ENCODE peak calls at places on chromosomes 12 and 14, in ten cellular contexts. Z, R, P, Q, I, G, L, D, J and M are unnamed samples.

GRCh38 chr14:73833530-73834257 is 17.9 kb upstream of the PTGR2 start:
- DNase-seq in Z (peak), R (no peak), P (no peak), Q (peak), I (no peak), G (peak), L (no peak), D (no peak), J (no peak), M (peak)

GRCh38 chr12:52672321-52672933 is 7.8 kb downstream of the KRT1 start:
- DNase-seq in Z (peak), R (no peak), P (no peak), Q (no peak), I (no peak), G (peak), L (no peak), D (peak), J (no peak), M (no peak)

GRCh38 chr12:100611031-100611430 is 37.5 kb downstream of the GAS2L3 start:
- DNase-seq in Z (peak), R (no peak), P (no peak), Q (no peak), I (no peak), G (no peak), L (no peak), D (no peak), J (no peak), M (no peak)

GRCh38 chr14:35393826-35394225 is 10.7 kb downstream of the NFKBIA start:
- DNase-seq in Z (no peak), R (no peak), P (no peak), Q (no peak), I (no peak), G (no peak), L (no peak), D (no peak), J (no peak), M (no peak)

GRCh38 chr12:125193798-125194562 is 128.7 kb downstream of the AACS start:
- DNase-seq in Z (peak), R (no peak), P (no peak), Q (peak), I (no peak), G (peak), L (no peak), D (peak), J (no peak), M (peak)

GRCh38 chr14:61566537-61567225 is 128.6 kb upstream of the HIF1A start:
- DNase-seq in Z (peak), R (no peak), P (no peak), Q (no peak), I (no peak), G (peak), L (no peak), D (peak), J (no peak), M (no peak)

GRCh38 chr14:26380616-26381015 is 217.2 kb downstream of the NOVA1 start:
- DNase-seq in Z (no peak), R (no peak), P (no peak), Q (no peak), I (no peak), G (no peak), L (no peak), D (no peak), J (no peak), M (no peak)

GRCh38 chr14:33932526-33933292 is 18.2 kb downstream of the EGLN3 start:
- DNase-seq in Z (peak), R (no peak), P (no peak), Q (no peak), I (no peak), G (peak), L (no peak), D (no peak), J (no peak), M (peak)

GRCh38 chr12:93115198-93115601 is 186.1 kb upstream of the EEA1 start:
- DNase-seq in Z (no peak), R (no peak), P (no peak), Q (peak), I (no peak), G (no peak), L (no peak), D (no peak), J (no peak), M (no peak)

GRCh38 chr12:85733441-85733840 is 102.8 kb downstream of the RASSF9 start:
- DNase-seq in Z (no peak), R (no peak), P (no peak), Q (no peak), I (no peak), G (peak), L (no peak), D (peak), J (no peak), M (no peak)

GRCh38 chr12:172732-173161 is 41.2 kb downstream of the SLC6A12 start:
- DNase-seq in Z (no peak), R (no peak), P (no peak), Q (no peak), I (no peak), G (no peak), L (no peak), D (no peak), J (no peak), M (no peak)

GRCh38 chr14:101834387-101835165 is 73.1 kb downstream of the PPP2R5C start:
- DNase-seq in Z (no peak), R (no peak), P (no peak), Q (no peak), I (no peak), G (no peak), L (no peak), D (no peak), J (no peak), M (no peak)

GRCh38 chr14:68768316-68768715 is 24.6 kb downstream of the ZFP36L1 start:
- DNase-seq in Z (no peak), R (no peak), P (no peak), Q (no peak), I (no peak), G (no peak), L (no peak), D (no peak), J (no peak), M (no peak)

GRCh38 chr14:91509083-91509877 is 830 bp downstream of the PPP4R3A start:
- DNase-seq in Z (no peak), R (no peak), P (peak), Q (peak), I (peak), G (no peak), L (peak), D (peak), J (peak), M (no peak)

GRCh38 chr12:29320295-29321090 is 60.5 kb downstream of the ERGIC2 start:
- DNase-seq in Z (peak), R (no peak), P (no peak), Q (no peak), I (no peak), G (peak), L (no peak), D (peak), J (no peak), M (no peak)